ENCODE peak calls at places on chromosomes 7 and 10, in four cellular contexts. Y, X, A and R are unnamed samples.

GRCh38 chr10:85175635-85176034 is 847.2 kb downstream of the CCSER2 start:
- DNase-seq in X (no peak), Y (no peak), A (no peak), R (no peak)

GRCh38 chr10:58932821-58933314 is 243.6 kb upstream of the PHYHIPL start:
- DNase-seq in Y (no peak), X (no peak), A (no peak), R (no peak)

GRCh38 chr7:23474098-23474828 is 4.0 kb upstream of the IGF2BP3 start:
- DNase-seq in Y (peak; percentile 97), A (peak; percentile 99), X (peak; percentile 99), R (peak; percentile 97)

GRCh38 chr7:77537136-77537594 is at the start of gene PTPN12:
- DNase-seq in X (peak; percentile 84), A (no peak), Y (no peak), R (no peak)

GRCh38 chr7:45443263-45443662 is 130.9 kb upstream of the ADCY1 start:
- DNase-seq in X (no peak), Y (no peak), A (no peak), R (no peak)

GRCh38 chr7:154871928-154872750 is 130.8 kb downstream of the PAXIP1 start:
- DNase-seq in X (no peak), Y (no peak), A (no peak), R (no peak)

GRCh38 chr10:102280397-102281015 is 35.2 kb downstream of the GBF1 start:
- DNase-seq in A (no peak), X (no peak), Y (peak; percentile 40), R (peak; percentile 42)

GRCh38 chr7:136405931-136406777 is 429.0 kb upstream of the MTPN start:
- DNase-seq in A (peak; percentile 74), X (peak; percentile 70), Y (peak; percentile 55), R (peak; percentile 71)

GRCh38 chr7:42745357-42746022 is 166.4 kb downstream of the C7orf25 start:
- DNase-seq in X (no peak), A (peak; percentile 64), Y (peak; percentile 39), R (peak; percentile 58)